ENCODE peak calls at places on chromosomes 7 and 10, in seven cellular contexts. V is A549, S is tibial nerve, K is suprapubic skin, D is transverse colon, G is sigmoid colon, I is SK-N-SH. M is an unnamed sample.
A peak's percentile ranks its signal among the peaks of the same experiment; 100 is the strongest.

GRCh38 chr10:61993676-61994401 is 92.3 kb downstream of the ARID5B start:
- DNase-seq in V (no peak), S (no peak), K (no peak), D (no peak), G (no peak), I (no peak), M (no peak)

GRCh38 chr7:39702133-39702532 is 78.8 kb downstream of the RALA start:
- DNase-seq in V (no peak), S (no peak), K (no peak), D (no peak), G (no peak), I (no peak), M (no peak)

GRCh38 chr10:77943086-77943901 is 16.7 kb upstream of the DLG5 start:
- DNase-seq in V (peak; percentile 43), S (no peak), K (peak; percentile 67), D (no peak), G (peak; percentile 72), I (no peak), M (no peak)

GRCh38 chr7:140631006-140631405 is 9.6 kb downstream of the DENND2A start:
- DNase-seq in V (no peak), S (no peak), K (no peak), D (no peak), G (peak; percentile 69), I (no peak), M (no peak)

GRCh38 chr7:45601816-45602540 is 27.8 kb downstream of the ADCY1 start:
- DNase-seq in V (no peak), S (no peak), K (peak; percentile 46), D (no peak), G (no peak), I (no peak), M (no peak)

GRCh38 chr10:93701903-93702277 is 502 bp downstream of the FRA10AC1 start:
- DNase-seq in V (peak; percentile 12), S (peak; percentile 29), K (no peak), D (no peak), G (no peak), I (peak; percentile 21), M (no peak)

GRCh38 chr7:106277976-106278375 is 6.8 kb downstream of the NAMPT start:
- DNase-seq in V (no peak), S (no peak), K (no peak), D (no peak), G (no peak), I (no peak), M (no peak)

GRCh38 chr10:48978318-48978717 is 38.7 kb upstream of the LRRC18 start:
- DNase-seq in V (no peak), S (no peak), K (no peak), D (no peak), G (no peak), I (no peak), M (no peak)

GRCh38 chr7:16051561-16052280 is 365.2 kb upstream of the MEOX2 start:
- DNase-seq in V (no peak), S (no peak), K (no peak), D (no peak), G (no peak), I (no peak), M (no peak)

DNA sequence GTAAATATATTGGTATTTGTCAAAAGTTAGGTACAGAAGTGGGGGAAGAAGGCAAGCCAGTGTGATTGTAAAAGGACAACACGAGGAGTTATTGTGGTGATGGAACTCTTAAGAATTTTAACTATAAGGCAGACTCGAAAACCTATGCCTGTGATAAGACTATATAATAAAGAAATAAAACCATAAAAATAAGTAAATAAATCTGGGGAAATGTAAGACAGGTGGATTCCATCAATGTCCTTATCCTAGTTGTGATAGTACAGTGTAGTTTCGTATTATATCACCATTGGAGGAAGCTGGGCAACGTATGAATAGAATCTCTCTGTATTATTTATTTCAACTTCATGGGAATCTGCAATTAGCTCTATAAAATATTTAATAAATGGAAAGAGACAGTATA is 395.7 kb downstream of the CDC14C start:
- DNase-seq in V (no peak), S (no peak), K (no peak), D (no peak), G (no peak), I (no peak), M (no peak)
- TF ChIP-seq EP300 in V (no peak), S (no peak), K (no peak), D (no peak), G (no peak), I (no peak), M (no peak)

GRCh38 chr7:35019801-35020200 is 17.5 kb downstream of the DPY19L1 start:
- DNase-seq in V (no peak), S (no peak), K (no peak), D (no peak), G (no peak), I (no peak), M (no peak)

GRCh38 chr7:35011085-35011484 is 26.2 kb downstream of the DPY19L1 start:
- DNase-seq in V (no peak), S (no peak), K (no peak), D (no peak), G (no peak), I (no peak), M (no peak)

GRCh38 chr7:35019179-35019729 is 18.0 kb downstream of the DPY19L1 start:
- DNase-seq in V (no peak), S (no peak), K (no peak), D (no peak), G (no peak), I (no peak), M (no peak)

GRCh38 chr7:35012155-35012554 is 25.1 kb downstream of the DPY19L1 start:
- DNase-seq in V (no peak), S (no peak), K (no peak), D (peak; percentile 26), G (no peak), I (no peak), M (no peak)

GRCh38 chr7:35015346-35015859 is 21.9 kb downstream of the DPY19L1 start:
- DNase-seq in V (no peak), S (no peak), K (no peak), D (no peak), G (no peak), I (no peak), M (no peak)
- TF ChIP-seq EP300 in V (no peak), S (no peak), K (no peak), D (no peak), G (no peak), I (no peak), M (no peak)

GRCh38 chr7:143884978-143885559 is 16.9 kb downstream of the TCAF1 start:
- DNase-seq in V (no peak), S (peak; percentile 41), K (no peak), D (no peak), G (peak; percentile 79), I (peak; percentile 97), M (peak; percentile 72)

GRCh38 chr7:143882611-143883078 is 19.3 kb downstream of the TCAF1 start:
- DNase-seq in V (no peak), S (peak; percentile 34), K (peak; percentile 79), D (peak; percentile 40), G (peak; percentile 86), I (peak; percentile 96), M (peak; percentile 67)

GRCh38 chr7:143878884-143879283 is 23.1 kb downstream of the TCAF1 start:
- DNase-seq in V (no peak), S (no peak), K (no peak), D (no peak), G (no peak), I (peak; percentile 73), M (no peak)

GRCh38 chr7:143884276-143884977 is 17.5 kb downstream of the TCAF1 start:
- DNase-seq in V (no peak), S (no peak), K (no peak), D (no peak), G (no peak), I (no peak), M (no peak)

GRCh38 chr7:143882020-143882610 is 19.9 kb downstream of the TCAF1 start:
- DNase-seq in V (no peak), S (peak; percentile 36), K (no peak), D (peak; percentile 45), G (peak; percentile 91), I (peak; percentile 81), M (peak; percentile 81)
- TF ChIP-seq EP300 in V (no peak), S (peak; percentile 8), K (no peak), D (no peak), G (no peak), I (no peak), M (no peak)

DNA sequence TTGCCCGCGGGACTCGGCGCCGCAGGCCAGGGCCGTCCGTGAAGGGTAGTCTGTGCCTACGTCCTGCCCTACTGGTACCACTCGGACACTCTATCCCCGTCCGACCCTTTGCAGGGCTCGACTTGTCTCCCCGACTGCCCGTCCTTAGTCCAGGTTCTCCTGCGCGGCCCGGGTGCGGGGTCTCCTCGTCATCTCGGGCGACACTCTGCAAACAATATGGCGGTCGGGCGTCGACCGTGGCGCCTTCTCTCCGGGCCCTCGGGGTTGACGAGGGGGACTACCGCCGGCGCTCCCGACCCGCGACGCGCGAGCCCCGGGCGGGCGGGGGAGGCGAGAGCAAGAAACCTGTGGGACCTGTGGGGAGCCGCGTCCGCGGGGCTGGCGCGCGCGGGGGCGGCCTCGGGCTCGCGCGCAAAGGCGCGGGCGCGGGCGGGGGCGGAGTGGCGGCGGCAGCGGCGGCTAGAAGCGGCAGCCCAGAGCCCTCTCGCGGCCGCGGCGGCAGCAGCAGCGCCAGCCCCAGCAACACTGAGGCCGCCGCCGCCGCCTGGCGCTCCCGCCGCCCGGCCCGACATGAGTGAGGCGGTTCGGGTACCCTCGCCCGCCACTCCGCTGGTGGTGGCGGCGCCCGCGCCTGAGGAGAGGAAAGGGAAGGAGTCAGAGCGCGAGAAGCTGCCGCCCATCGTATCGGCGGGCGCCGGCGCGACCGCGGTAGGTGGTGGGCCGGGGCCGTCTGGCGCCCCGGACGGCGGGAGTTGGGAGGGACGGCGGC is at the start of gene HECTD2:
- DNase-seq in V (peak; percentile 82), S (peak; percentile 60), K (peak; percentile 87), D (peak; percentile 84), G (peak; percentile 88), I (peak; percentile 90), M (peak; percentile 86)
- TF ChIP-seq EP300 in V (no peak), S (peak; percentile 63), K (no peak), D (no peak), G (no peak), I (peak; percentile 20), M (no peak)